ENCODE peak calls at places on chromosomes 13 and 19, in eight cellular contexts. J is substantia nigra; X is stimulated activated CD8-positive, alpha-beta memory T cell treated with anti-CD3 and anti-CD28 coated beads, Interleukin-2, amount 100 ng/mL, for 1 hour; I is EL; Z is upper lobe of right lung; E is DMS53; K is LoVo; U is ureter. H is an unnamed sample.

GRCh38 chr13:39349391-39349790 is 253.6 kb downstream of the LHFPL6 start:
- DNase-seq in U (no peak), E (no peak), X (no peak), J (no peak), Z (no peak), I (no peak), K (no peak), H (no peak)

GRCh38 chr19:531009-531752 is 379 bp upstream of the CDC34 start:
- DNase-seq in E (peak), K (peak), Z (peak), U (peak), I (peak), X (peak), J (peak), H (peak)

GRCh38 chr13:112102243-112102642 is 35.3 kb downstream of the SOX1 start:
- DNase-seq in I (no peak), U (peak), Z (no peak), J (no peak), K (no peak), E (no peak), X (no peak), H (no peak)

GRCh38 chr19:40392894-40393517 is 3.0 kb upstream of the HIPK4 start:
- DNase-seq in J (no peak), E (peak), U (peak), X (no peak), K (peak), I (no peak), Z (peak), H (peak)

GRCh38 chr13:48775804-48776203 is 122.1 kb downstream of the CYSLTR2 start:
- DNase-seq in U (no peak), X (no peak), Z (no peak), J (no peak), I (peak), K (peak), E (no peak), H (peak)

GRCh38 chr19:21709464-21709863 is 57.9 kb downstream of the ZNF100 start:
- DNase-seq in Z (no peak), K (no peak), X (no peak), J (no peak), I (no peak), U (no peak), E (peak), H (no peak)

GRCh38 chr13:109255457-109255856 is 530.9 kb downstream of the IRS2 start:
- DNase-seq in E (no peak), J (no peak), K (no peak), Z (no peak), I (no peak), U (no peak), X (no peak), H (no peak)

GRCh38 chr19:18657590-18658365 is 20.9 kb downstream of the KLHL26 start:
- DNase-seq in I (peak), K (no peak), X (no peak), Z (no peak), J (no peak), U (no peak), E (peak), H (no peak)

GRCh38 chr13:41007359-41008118 is 11.6 kb downstream of the ELF1 start:
- DNase-seq in U (no peak), J (no peak), Z (no peak), I (peak), X (no peak), E (peak), K (no peak), H (peak)

GRCh38 chr13:51551446-51551845 is 32.8 kb upstream of the WDFY2 start:
- DNase-seq in X (no peak), J (no peak), U (no peak), K (no peak), E (peak), I (no peak), Z (no peak), H (no peak)

GRCh38 chr19:10217085-10217484 is 14.0 kb downstream of the S1PR2 start:
- DNase-seq in E (no peak), K (no peak), Z (no peak), U (no peak), J (no peak), X (no peak), I (no peak), H (no peak)

GRCh38 chr19:55633866-55634265 is 6.9 kb upstream of the ZNF580 start:
- DNase-seq in X (no peak), I (no peak), E (peak), U (no peak), Z (no peak), J (no peak), K (no peak), H (no peak)

GRCh38 chr19:6536138-6536671 is 5.4 kb downstream of the TNFSF9 start:
- DNase-seq in X (peak), U (peak), E (peak), Z (no peak), I (peak), J (peak), K (peak), H (no peak)

GRCh38 chr13:25215253-25215575 is 43.1 kb upstream of the AMER2 start:
- DNase-seq in E (no peak), U (no peak), J (no peak), Z (no peak), X (no peak), I (peak), K (no peak), H (no peak)

GRCh38 chr13:44012910-44013309 is 133.2 kb downstream of the LACC1 start:
- DNase-seq in J (no peak), I (no peak), U (no peak), Z (no peak), K (no peak), E (no peak), X (no peak), H (no peak)

GRCh38 chr13:44334751-44335150 is 38.9 kb upstream of the SERP2 start:
- DNase-seq in X (no peak), J (no peak), Z (no peak), I (no peak), E (no peak), U (no peak), K (no peak), H (no peak)

GRCh38 chr13:51721485-51721884 is 82.5 kb downstream of the DHRS12 start:
- DNase-seq in E (no peak), J (no peak), Z (no peak), I (no peak), K (no peak), U (no peak), X (no peak), H (no peak)

GRCh38 chr13:48233097-48233885 is at the start of gene ITM2B:
- DNase-seq in K (peak), X (peak), U (peak), I (peak), J (peak), Z (peak), E (peak), H (peak)

GRCh38 chr19:13100871-13101589 is 1.6 kb downstream of the LYL1 start:
- DNase-seq in I (no peak), U (no peak), J (no peak), Z (no peak), K (no peak), X (no peak), E (no peak), H (no peak)

GRCh38 chr19:17125052-17125727 is 49.6 kb downstream of the MYO9B start:
- DNase-seq in U (no peak), Z (no peak), K (no peak), X (no peak), E (no peak), I (peak), J (no peak), H (no peak)

GRCh38 chr19:44808463-44809371 is at the start of gene BCAM:
- DNase-seq in J (peak), U (peak), K (peak), I (peak), X (no peak), E (peak), Z (peak), H (peak)

GRCh38 chr19:38049105-38049649 is 142.2 kb downstream of the SIPA1L3 start:
- DNase-seq in X (peak), J (no peak), K (no peak), E (no peak), U (no peak), Z (no peak), I (peak), H (peak)

GRCh38 chr19:3319643-3320353 is 46.6 kb upstream of the NFIC start:
- DNase-seq in X (no peak), E (no peak), U (no peak), Z (no peak), J (no peak), K (no peak), I (peak), H (peak)

GRCh38 chr19:33052352-33052972 is 12.2 kb downstream of the RHPN2 start:
- DNase-seq in X (no peak), E (peak), Z (no peak), K (peak), J (no peak), I (peak), U (peak), H (peak)

GRCh38 chr19:46040952-46041500 is at the start of gene IGFL4:
- DNase-seq in I (peak), Z (no peak), K (peak), J (no peak), X (no peak), U (peak), E (peak), H (no peak)

GRCh38 chr13:30334663-30335386 is 27.5 kb upstream of the KATNAL1 start:
- DNase-seq in E (peak), I (peak), U (no peak), Z (no peak), J (peak), K (no peak), X (no peak), H (no peak)

GRCh38 chr13:50644081-50644871 is 199.2 kb downstream of the DLEU7 start:
- DNase-seq in U (peak), I (peak), K (no peak), Z (no peak), X (no peak), E (no peak), J (no peak), H (no peak)

GRCh38 chr19:43799502-43800142 is 2.6 kb downstream of the LYPD5 start:
- DNase-seq in Z (no peak), X (no peak), J (no peak), K (peak), I (no peak), E (peak), U (no peak), H (no peak)

GRCh38 chr19:46574533-46574932 is 26.6 kb upstream of the CALM3 start:
- DNase-seq in U (no peak), Z (no peak), K (no peak), X (no peak), J (no peak), I (no peak), E (no peak), H (no peak)

GRCh38 chr19:29535984-29536508 is 10.3 kb downstream of the VSTM2B start:
- DNase-seq in E (no peak), J (no peak), K (no peak), Z (peak), X (no peak), I (no peak), U (no peak), H (no peak)

GRCh38 chr19:44848805-44849457 is 2.8 kb downstream of the NECTIN2 start:
- DNase-seq in Z (no peak), J (no peak), X (no peak), U (no peak), K (no peak), E (no peak), I (peak), H (peak)